ENCODE peak calls at places on chromosomes 16 and 17, in six cellular contexts. A is sigmoid colon, K is stomach, M is PC-3, B is pancreas, Z is hepatocyte. L is an unnamed sample. For H3K36me3, the result is how much of the 10 kb centered on the place peaks cover.

GRCh38 chr16:67177743-67178699 is 5.7 kb downstream of the MATCAP1 start:
- DNase-seq in B (peak), A (peak), Z (peak), K (peak), M (peak), L (peak)

GRCh38 chr16:19613834-19614233 is 58.3 kb downstream of the VPS35L start:
- DNase-seq in A (no peak), B (no peak), M (no peak), Z (no peak), K (no peak), L (no peak)

GRCh38 chr16:75222271-75222783 is 3.5 kb downstream of the CTRB1 start:
- DNase-seq in K (no peak), B (peak), M (no peak), A (no peak), Z (no peak), L (no peak)

GRCh38 chr17:29138991-29139682 is 41.1 kb downstream of the MYO18A start:
- DNase-seq in B (no peak), M (no peak), K (peak), Z (no peak), A (no peak), L (no peak)

GRCh38 chr17:66268247-66268927 is 34.0 kb upstream of the PRKCA start:
- DNase-seq in B (no peak), K (no peak), A (no peak), M (peak), Z (no peak), L (no peak)

GRCh38 chr17:39927928-39928867 is 666 bp downstream of the LRRC3C start:
- DNase-seq in B (peak), K (peak), A (peak), Z (peak), M (no peak), L (peak)

GRCh38 chr17:69725125-69725524 is 310.6 kb downstream of the MAP2K6 start:
- DNase-seq in A (no peak), Z (no peak), B (no peak), M (peak), K (no peak), L (no peak)

GRCh38 chr16:3152273-3153076 is 17.6 kb downstream of the ZNF213 start:
- DNase-seq in K (peak), Z (peak), A (peak), M (peak), B (peak), L (peak)

GRCh38 chr17:78131172-78132085 is 858 bp downstream of the TMC8 start:
- DNase-seq in B (no peak), A (no peak), K (no peak), M (no peak), Z (no peak), L (no peak)

GRCh38 chr17:1511756-1512321 is 4.6 kb downstream of the INPP5K start:
- DNase-seq in K (peak), A (no peak), Z (no peak), M (no peak), B (no peak), L (peak)

GRCh38 chr17:2405247-2405926 is 4.5 kb upstream of the MNT start:
- DNase-seq in A (peak), Z (peak), B (peak), K (peak), M (peak), L (no peak)

GRCh38 chr17:77387891-77388290 is 247.1 kb downstream of the SEC14L1 start:
- DNase-seq in K (no peak), Z (no peak), M (no peak), B (no peak), A (no peak), L (no peak)

GRCh38 chr17:76700627-76701470 is 9.9 kb downstream of the MXRA7 start:
- DNase-seq in Z (peak), A (peak), B (no peak), K (no peak), M (no peak), L (no peak)

GRCh38 chr16:78669994-78670393 is 570.5 kb downstream of the WWOX start:
- DNase-seq in Z (no peak), K (no peak), M (no peak), A (no peak), B (no peak), L (no peak)

GRCh38 chr16:75703341-75703740 is 2.1 kb upstream of the DUXB start:
- DNase-seq in K (no peak), Z (no peak), M (no peak), B (no peak), A (no peak), L (no peak)

GRCh38 chr17:50909765-50910661 is 43.9 kb upstream of the TOB1 start:
- DNase-seq in M (no peak), K (no peak), A (no peak), Z (no peak), B (no peak), L (peak)

GRCh38 chr16:89288966-89289365 is 71.5 kb downstream of the ZNF778 start:
- DNase-seq in B (no peak), K (no peak), M (no peak), Z (no peak), A (no peak), L (no peak)
- H3K36me3 ChIP-seq in B (under half), K (half or more), M (under half), Z (under half), A (under half), L (under half)

GRCh38 chr17:74357466-74357809 is 4.2 kb downstream of the BTBD17 start:
- DNase-seq in Z (no peak), A (no peak), B (no peak), K (no peak), M (no peak), L (no peak)
- H3K4me3 ChIP-seq in Z (no peak), A (no peak), B (no peak), K (no peak), M (peak), L (no peak)

DNA sequence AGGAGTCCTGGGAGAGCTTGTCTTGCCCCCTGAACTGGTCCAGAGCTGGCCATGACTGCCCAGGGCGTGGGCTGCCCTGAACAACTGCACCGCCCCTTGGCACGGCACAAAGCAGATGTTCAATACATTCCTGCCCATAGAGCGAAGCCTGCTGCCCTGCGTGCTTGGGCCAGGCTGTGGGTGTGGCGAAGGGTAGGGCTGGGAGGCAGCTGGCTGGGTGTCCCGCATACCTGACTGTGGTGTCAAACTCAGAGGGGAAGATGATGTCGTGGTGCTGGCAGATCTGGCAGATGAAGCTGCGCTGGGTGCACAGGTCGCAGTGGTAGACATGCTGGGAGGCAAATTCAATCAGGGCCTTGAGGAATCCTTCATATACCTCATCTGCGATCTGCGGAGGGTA is 124.2 kb upstream of the SMURF2 start:
- DNase-seq in K (no peak), B (no peak), Z (no peak), A (peak), M (peak), L (peak)
- H3K36me3 ChIP-seq in K (half or more), B (under half), Z (under half), A (under half), M (under half), L (under half)

GRCh38 chr17:38417210-38417951 is 10.9 kb upstream of the ARHGAP23 start:
- DNase-seq in A (peak), M (no peak), K (no peak), Z (no peak), B (no peak), L (no peak)

GRCh38 chr17:38419508-38419981 is 8.7 kb upstream of the ARHGAP23 start:
- DNase-seq in K (no peak), M (no peak), B (no peak), A (no peak), Z (no peak), L (no peak)

GRCh38 chr17:38418069-38418692 is 10.1 kb upstream of the ARHGAP23 start:
- DNase-seq in Z (no peak), K (no peak), M (no peak), B (no peak), A (no peak), L (no peak)

GRCh38 chr17:38420518-38420917 is 7.7 kb upstream of the ARHGAP23 start:
- DNase-seq in A (no peak), B (no peak), K (no peak), Z (no peak), M (no peak), L (no peak)

GRCh38 chr17:38418693-38419507 is 9.4 kb upstream of the ARHGAP23 start:
- DNase-seq in M (no peak), B (no peak), A (no peak), K (no peak), Z (no peak), L (no peak)
- H3K4me3 ChIP-seq in M (no peak), B (no peak), A (peak), K (peak), Z (no peak), L (no peak)

GRCh38 chr17:5563451-5563850 is 20.9 kb downstream of the NLRP1 start:
- DNase-seq in B (no peak), K (no peak), A (no peak), M (no peak), Z (no peak), L (no peak)
- H3K36me3 ChIP-seq in B (under half), K (under half), A (under half), M (under half), Z (under half), L (under half)

DNA sequence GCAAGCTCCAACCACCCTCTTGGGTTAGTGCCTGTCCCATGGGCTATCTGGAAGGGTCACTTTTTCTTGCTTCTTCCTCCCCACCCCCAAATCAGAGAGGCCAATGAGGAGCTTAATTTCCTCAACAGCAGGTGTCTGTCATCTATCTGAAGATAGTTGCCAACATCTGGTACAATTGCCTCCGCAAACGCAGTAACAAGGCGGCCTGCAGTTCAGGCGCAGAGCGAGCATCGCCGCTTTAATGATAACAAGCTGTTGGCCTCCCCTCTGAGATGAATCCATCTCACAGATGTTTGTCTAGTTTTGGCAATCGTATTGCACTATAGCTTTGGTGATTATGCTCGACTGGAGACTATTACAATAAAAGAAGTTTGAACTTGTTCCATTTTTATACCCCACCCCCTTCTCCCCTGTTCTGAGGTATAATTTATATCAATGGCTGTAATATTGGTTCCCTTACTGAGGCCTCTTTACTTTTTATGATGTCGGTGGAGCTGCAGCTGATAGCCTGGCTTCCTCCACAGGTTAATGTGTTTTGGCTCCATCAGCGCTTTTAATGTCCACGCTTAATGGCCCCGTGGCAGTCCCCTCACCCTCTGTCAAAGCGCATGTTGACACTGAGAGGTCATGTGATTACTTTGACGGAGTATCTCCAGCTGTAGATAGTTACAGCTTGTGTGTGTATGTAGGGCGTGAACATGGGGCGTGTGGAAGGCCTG is 164.5 kb downstream of the MSI2 start:
- DNase-seq in M (no peak), B (no peak), K (peak), A (no peak), Z (peak), L (peak)
- H3K4me3 ChIP-seq in M (no peak), B (no peak), K (no peak), A (no peak), Z (no peak), L (no peak)

GRCh38 chr17:47120521-47121095 is 68.5 kb downstream of the CDC27 start:
- DNase-seq in A (no peak), K (no peak), B (no peak), Z (no peak), M (no peak), L (no peak)

GRCh38 chr17:47117386-47117785 is 71.7 kb downstream of the CDC27 start:
- DNase-seq in M (no peak), B (no peak), Z (no peak), A (no peak), K (no peak), L (no peak)

DNA sequence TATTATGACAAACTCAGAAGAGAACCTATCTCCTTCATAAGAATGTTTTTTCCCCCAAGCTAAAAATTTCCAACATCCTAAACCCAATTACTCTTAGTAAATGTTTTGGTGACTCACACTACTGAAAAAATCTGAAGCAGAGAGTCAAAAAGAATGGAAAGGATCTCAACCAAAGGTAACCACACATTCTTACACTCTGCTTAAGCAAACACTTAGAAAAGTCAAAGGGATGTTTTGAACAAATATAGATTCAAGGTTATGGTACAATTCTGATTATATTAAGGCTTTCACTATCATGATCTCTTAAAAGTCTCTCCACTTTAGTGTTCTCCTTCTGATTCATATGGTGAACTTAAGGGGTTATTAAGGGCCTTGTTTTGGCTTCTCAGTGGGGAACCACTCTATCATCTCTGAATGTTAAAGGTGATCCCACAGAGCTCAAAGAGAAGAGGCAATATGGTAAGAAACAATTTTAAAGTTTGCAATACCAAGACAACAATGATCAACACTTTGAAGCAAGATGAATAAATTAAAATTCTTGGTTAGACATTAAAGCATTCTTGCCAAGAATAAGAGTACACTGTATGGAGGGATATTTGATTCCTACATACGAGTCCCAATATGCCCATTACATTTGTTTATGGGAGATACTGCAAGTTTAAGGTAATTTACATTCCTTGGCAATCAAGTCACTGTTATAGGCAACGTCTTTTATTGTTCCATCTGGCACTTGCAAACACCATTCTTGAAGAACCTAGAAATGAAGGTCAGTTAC is 69.2 kb downstream of the CDC27 start:
- DNase-seq in M (peak), B (no peak), A (no peak), Z (no peak), K (no peak), L (no peak)
- H3K36me3 ChIP-seq in M (under half), B (under half), A (under half), Z (under half), K (half or more), L (under half)

GRCh38 chr17:35082073-35082657 is 18.7 kb upstream of the RFFL start:
- DNase-seq in M (peak), Z (no peak), A (no peak), B (no peak), K (no peak), L (peak)
- H3K4me3 ChIP-seq in M (peak), Z (no peak), A (no peak), B (no peak), K (no peak), L (no peak)

GRCh38 chr17:37422971-37423625 is 16.4 kb downstream of the TADA2A start:
- DNase-seq in A (no peak), M (no peak), B (no peak), K (no peak), Z (no peak), L (no peak)
- H3K36me3 ChIP-seq in A (under half), M (under half), B (under half), K (half or more), Z (under half), L (under half)

DNA sequence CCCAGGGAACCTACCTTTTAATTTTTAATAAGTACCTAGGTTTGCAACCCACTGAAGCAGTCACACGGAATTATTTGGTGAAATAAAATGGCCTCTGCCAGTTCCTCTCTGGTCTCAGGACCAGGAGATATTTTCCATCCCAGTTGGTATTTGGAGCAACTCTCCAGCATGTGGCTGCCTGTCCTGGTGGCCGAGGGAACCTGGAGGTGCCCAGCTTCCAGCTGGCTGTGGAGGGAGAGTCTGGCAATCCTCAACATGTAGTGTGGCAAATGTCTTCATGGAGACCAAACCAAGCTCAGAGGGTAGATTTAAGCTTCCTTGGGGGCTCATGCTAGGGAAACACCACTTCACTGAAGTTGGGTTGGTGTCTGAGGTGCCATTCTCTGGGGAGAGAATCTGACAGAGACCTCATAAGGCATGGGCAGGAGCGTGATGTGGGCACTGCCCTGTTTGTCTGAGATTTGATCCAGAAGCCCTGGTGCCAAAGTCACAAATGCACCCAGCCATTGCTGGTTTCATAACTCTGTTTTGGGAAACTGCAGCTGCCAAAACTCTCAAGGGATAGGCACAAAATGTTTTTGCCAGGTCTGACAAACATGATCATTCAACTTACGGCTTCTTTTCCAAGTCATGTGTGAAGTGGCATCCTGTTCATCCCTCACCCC is 2.8 kb downstream of the MT1X start:
- DNase-seq in M (no peak), K (no peak), Z (no peak), B (peak), A (peak), L (no peak)
- H3K4me3 ChIP-seq in M (no peak), K (no peak), Z (no peak), B (no peak), A (no peak), L (no peak)